ENCODE peak calls at places on chromosomes 4 and X, in five cellular contexts. S is mammary epithelial cell; J is CD8-positive, alpha-beta memory T cell; L is mesenchymal stem cell; K is body of pancreas. D is an unnamed sample.
A peak's percentile ranks its signal among the peaks of the same experiment; 100 is the strongest.

GRCh38 chr4:40612831-40613230 is 16.8 kb downstream of the RBM47 start:
- DNase-seq in K (no peak), L (no peak), S (no peak), J (no peak), D (no peak)

GRCh38 chr4:182174979-182175378 is 68.2 kb upstream of the TENM3 start:
- DNase-seq in K (no peak), S (no peak), L (no peak), J (no peak), D (no peak)

GRCh38 chrX:70508296-70508911 is 63.8 kb downstream of the DLG3 start:
- DNase-seq in K (no peak), L (peak; percentile 1), J (no peak), S (no peak), D (peak; percentile 3)

GRCh38 chr4:138492178-138492577 is 250.0 kb upstream of the SLC7A11 start:
- DNase-seq in L (no peak), K (no peak), J (no peak), S (no peak), D (no peak)

GRCh38 chrX:17553961-17554482 is 179.0 kb downstream of the NHS start:
- DNase-seq in L (peak; percentile 26), S (no peak), J (no peak), K (no peak), D (no peak)

GRCh38 chrX:137549073-137549472 is 16.9 kb upstream of the ZIC3 start:
- DNase-seq in J (no peak), L (no peak), S (no peak), K (no peak), D (no peak)

GRCh38 chrX:150649096-150649870 is 43.9 kb upstream of the MTMR1 start:
- DNase-seq in K (no peak), L (peak; percentile 12), S (no peak), J (no peak), D (peak; percentile 47)

GRCh38 chrX:54494166-54494969 is 1.7 kb downstream of the FGD1 start:
- DNase-seq in J (no peak), S (peak; percentile 11), L (no peak), K (no peak), D (no peak)

GRCh38 chrX:65589304-65589703 is 54.7 kb upstream of the LAS1L start:
- DNase-seq in S (no peak), J (no peak), K (no peak), L (no peak), D (no peak)

GRCh38 chr4:113987382-113987930 is 8.0 kb upstream of the ARSJ start:
- DNase-seq in L (no peak), K (no peak), S (no peak), J (no peak), D (no peak)

GRCh38 chr4:3809451-3810110 is 43.4 kb downstream of the ADRA2C start:
- DNase-seq in K (no peak), J (no peak), S (no peak), L (no peak), D (no peak)

GRCh38 chrX:109943092-109943739 is 59.7 kb upstream of the TMEM164 start:
- DNase-seq in L (no peak), S (no peak), K (no peak), J (no peak), D (no peak)
- H3K27ac ChIP-seq in L (no peak overlapping the region), S (no peak overlapping the region), K (no peak overlapping the region), J (no peak overlapping the region), D (no peak overlapping the region)

GRCh38 chr4:155881555-155881954 is 15.5 kb upstream of the ASIC5 start:
- DNase-seq in L (no peak), K (peak; percentile 13), S (no peak), J (no peak), D (no peak)
- H3K27ac ChIP-seq in L (no peak overlapping the region), K (peak overlapping the region; percentile 76), S (no peak overlapping the region), J (no peak overlapping the region), D (no peak overlapping the region)

DNA sequence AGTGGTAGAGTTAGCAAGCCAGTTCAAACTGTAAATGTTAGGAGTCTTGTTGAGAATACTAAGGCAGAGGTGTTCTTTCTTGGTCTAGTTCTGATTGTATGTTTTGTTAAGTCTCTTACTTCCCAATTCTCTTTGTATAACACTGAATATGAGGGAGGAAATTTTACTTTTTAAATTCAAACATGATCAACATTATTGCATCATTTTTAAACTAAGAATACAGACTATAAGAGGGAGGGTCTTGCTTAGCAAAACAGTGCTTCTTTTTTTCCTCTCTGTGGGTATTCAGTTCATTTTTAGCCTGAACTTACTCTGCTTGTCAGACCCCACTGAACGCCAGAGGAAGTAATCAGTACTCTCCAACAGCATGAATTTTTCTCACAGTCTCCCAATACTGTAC is 198.0 kb downstream of the GABRG1 start:
- DNase-seq in J (no peak), S (no peak), K (no peak), L (no peak), D (no peak)
- H3K27ac ChIP-seq in J (no peak overlapping the region), S (no peak overlapping the region), K (no peak overlapping the region), L (no peak overlapping the region), D (no peak overlapping the region)

GRCh38 chr4:184320630-184321029 is 103.0 kb upstream of the ENPP6 start:
- DNase-seq in K (no peak), L (peak; percentile 44), S (no peak), J (no peak), D (no peak)
- H3K27ac ChIP-seq in K (no peak overlapping the region), L (no peak overlapping the region), S (no peak overlapping the region), J (no peak overlapping the region), D (no peak overlapping the region)

DNA sequence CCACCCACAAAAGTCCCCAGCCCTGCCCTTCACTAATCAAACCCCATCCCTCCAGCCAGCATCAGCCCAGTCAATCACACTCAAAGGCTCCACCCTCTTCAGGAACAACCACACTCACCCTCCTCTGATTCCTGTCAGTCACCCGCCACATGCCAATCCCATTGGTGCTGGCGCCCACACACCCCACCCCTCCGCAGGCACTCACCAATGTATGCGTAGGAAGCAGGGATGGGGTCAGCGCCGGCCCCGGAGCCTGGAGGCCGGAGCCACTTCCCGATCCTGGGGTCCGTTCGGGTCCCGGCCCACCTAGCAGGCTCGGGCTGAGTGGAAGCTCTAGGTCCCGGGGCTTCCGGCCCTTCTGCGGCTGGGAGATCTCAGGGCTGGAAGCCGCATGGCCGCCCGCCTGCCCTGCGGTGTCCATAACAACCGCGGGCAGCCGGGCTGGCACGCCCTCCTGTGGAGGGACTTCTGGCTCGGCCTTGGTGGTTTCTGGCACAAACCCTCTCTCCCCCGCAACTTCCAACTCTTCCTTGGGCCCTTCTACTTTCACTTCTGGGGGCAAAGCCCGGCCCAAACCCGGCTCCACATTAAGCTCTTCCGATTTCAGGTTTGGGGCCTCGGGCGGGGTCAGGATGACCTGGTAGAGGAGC is 7.9 kb upstream of the CFP start:
- DNase-seq in S (no peak), K (no peak), J (no peak), L (no peak), D (no peak)
- H3K27ac ChIP-seq in S (no peak overlapping the region), K (no peak overlapping the region), J (no peak overlapping the region), L (no peak overlapping the region), D (no peak overlapping the region)

GRCh38 chrX:41014776-41015175 is 70.5 kb upstream of the USP9X start:
- DNase-seq in L (no peak), K (no peak), J (no peak), S (peak; percentile 88), D (no peak)

GRCh38 chrX:41023098-41023497 is 62.1 kb upstream of the USP9X start:
- DNase-seq in J (no peak), K (no peak), L (no peak), S (no peak), D (no peak)

GRCh38 chrX:41022579-41022978 is 62.7 kb upstream of the USP9X start:
- DNase-seq in S (peak; percentile 85), L (no peak), J (no peak), K (no peak), D (no peak)

GRCh38 chrX:41024755-41025154 is 60.5 kb upstream of the USP9X start:
- DNase-seq in K (no peak), S (no peak), L (no peak), J (no peak), D (no peak)

GRCh38 chrX:41019041-41019392 is 66.2 kb upstream of the USP9X start:
- DNase-seq in J (no peak), S (no peak), K (no peak), L (no peak), D (no peak)
- H3K27ac ChIP-seq in J (no peak overlapping the region), S (no peak overlapping the region), K (no peak overlapping the region), L (no peak overlapping the region), D (no peak overlapping the region)

GRCh38 chr4:153209410-153209809 is 5.2 kb downstream of the TRIM2 start:
- DNase-seq in J (no peak), K (no peak), S (no peak), L (no peak), D (no peak)

GRCh38 chr4:153215976-153216375 is 11.7 kb downstream of the TRIM2 start:
- DNase-seq in S (no peak), K (no peak), L (no peak), J (no peak), D (no peak)

GRCh38 chr4:153216546-153216945 is 12.3 kb downstream of the TRIM2 start:
- DNase-seq in K (no peak), S (no peak), L (no peak), J (no peak), D (no peak)

GRCh38 chr4:153211986-153212720 is 7.9 kb downstream of the TRIM2 start:
- DNase-seq in K (no peak), J (no peak), S (peak; percentile 46), L (peak; percentile 85), D (peak; percentile 40)

DNA sequence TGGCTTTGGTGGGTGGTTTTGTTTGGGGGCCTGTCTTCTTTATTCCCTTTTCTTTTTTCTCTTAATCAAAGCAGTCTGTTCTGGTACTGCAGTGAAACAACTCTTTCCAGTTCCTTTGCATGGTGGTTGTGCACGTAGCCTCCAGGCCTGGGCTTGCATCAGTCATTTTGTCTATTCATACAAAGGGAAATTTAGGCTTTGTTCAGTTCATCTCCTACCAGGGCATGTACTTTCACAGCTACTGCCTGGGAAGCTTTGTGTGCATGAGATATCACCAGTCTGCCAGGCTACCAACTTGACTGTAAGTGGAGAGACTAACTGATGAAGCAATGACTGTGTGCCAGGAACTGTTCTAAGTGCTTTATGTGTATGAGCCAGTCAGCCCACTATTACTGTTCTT is 8.5 kb downstream of the TRIM2 start:
- DNase-seq in L (no peak), S (peak; percentile 60), J (no peak), K (no peak), D (no peak)
- H3K27ac ChIP-seq in L (no peak overlapping the region), S (no peak overlapping the region), J (no peak overlapping the region), K (no peak overlapping the region), D (no peak overlapping the region)

GRCh38 chrX:123731987-123732678 is 719 bp downstream of the THOC2 start:
- DNase-seq in S (no peak), L (peak; percentile 47), K (no peak), J (peak; percentile 3), D (no peak)
- H3K27ac ChIP-seq in S (peak overlapping the region; percentile 73), L (peak overlapping the region; percentile 93), K (peak overlapping the region; percentile 75), J (peak overlapping the region; percentile 74), D (peak overlapping the region; percentile 69)

DNA sequence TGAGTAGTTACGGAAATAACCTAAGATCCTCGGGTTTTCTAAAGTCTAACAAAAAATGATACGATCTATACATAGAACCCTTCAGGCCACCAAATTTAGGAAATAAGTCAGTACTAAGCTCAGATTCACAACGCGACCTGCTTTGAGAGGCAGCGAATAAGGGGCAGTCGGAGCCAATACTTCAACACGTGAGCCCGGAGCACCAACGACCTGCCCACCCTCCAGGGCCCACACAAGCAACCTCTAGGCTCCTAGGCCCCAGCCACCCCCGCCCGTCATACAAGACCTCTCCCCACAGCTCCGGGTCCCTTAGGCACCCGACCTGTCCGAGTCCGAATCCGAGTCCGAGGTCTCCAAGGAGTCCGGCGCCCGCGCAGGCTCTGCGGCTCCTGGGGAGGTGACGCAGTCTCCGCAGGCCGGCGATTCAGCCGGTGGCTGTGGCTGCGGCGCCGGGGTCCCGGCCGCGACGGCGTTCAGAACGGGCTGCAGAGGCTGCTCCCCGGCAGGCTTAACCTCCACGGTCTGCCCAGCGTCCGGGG is 580 bp downstream of the NAF1 start:
- DNase-seq in K (peak; percentile 46), J (peak; percentile 66), S (peak; percentile 55), L (peak; percentile 77), D (peak; percentile 35)
- H3K27ac ChIP-seq in K (peak overlapping the region; percentile 93), J (peak overlapping the region; percentile 91), S (peak overlapping the region; percentile 84), L (peak overlapping the region; percentile 75), D (peak overlapping the region; percentile 91)